ENCODE peak calls at places on chromosomes 13 and 19, in six cellular contexts. B is AG04450; T is activated CD4-positive, CD25-positive, alpha-beta regulatory T cell treated with anti-CD3 and anti-CD28 coated beads, Interleukin-2, amount 50 U/mL, for 16 hours; J is ascending aorta; N is OCI-LY7; M is psoas muscle. U is an unnamed sample.
A peak's percentile ranks its signal among the peaks of the same experiment; 100 is the strongest.

GRCh38 chr19:52734340-52734892 is 428 bp downstream of the ZNF611 start:
- DNase-seq in B (no peak), J (no peak), N (no peak), T (no peak), M (no peak), U (no peak)

GRCh38 chr13:21139374-21139773 is 37.0 kb downstream of the SKA3 start:
- DNase-seq in N (peak; percentile 23), T (no peak), B (no peak), M (no peak), J (no peak), U (no peak)

GRCh38 chr13:94268661-94269060 is 210.8 kb downstream of the DCT start:
- DNase-seq in T (no peak), J (no peak), B (no peak), M (no peak), N (no peak), U (no peak)

GRCh38 chr19:18995804-18996241 is 37.5 kb downstream of the SUGP2 start:
- DNase-seq in T (no peak), M (peak; percentile 35), N (peak; percentile 74), J (no peak), B (peak; percentile 91), U (peak; percentile 91)

GRCh38 chr13:42478531-42479156 is 95.3 kb upstream of the TNFSF11 start:
- DNase-seq in T (no peak), J (no peak), B (no peak), M (no peak), N (peak; percentile 4), U (no peak)

GRCh38 chr19:5882421-5882968 is 12.2 kb upstream of the FUT5 start:
- DNase-seq in T (no peak), N (no peak), J (no peak), B (no peak), M (no peak), U (no peak)

GRCh38 chr19:2625434-2625833 is 77.1 kb downstream of the GNG7 start:
- DNase-seq in B (no peak), M (peak; percentile 42), T (no peak), J (no peak), N (no peak), U (no peak)

GRCh38 chr13:25725104-25725503 is 326.7 kb downstream of the SHISA2 start:
- DNase-seq in M (no peak), B (no peak), T (no peak), J (no peak), N (no peak), U (no peak)

GRCh38 chr19:871446-872265 is 12.2 kb downstream of the CFD start:
- DNase-seq in J (no peak), B (no peak), N (no peak), T (peak; percentile 26), M (no peak), U (no peak)

GRCh38 chr13:42820450-42820849 is 39.1 kb downstream of the FAM216B start:
- DNase-seq in M (no peak), T (no peak), J (no peak), N (no peak), B (no peak), U (no peak)

GRCh38 chr19:48491793-48492123 is 19.9 kb downstream of the LMTK3 start:
- DNase-seq in J (no peak), T (no peak), B (no peak), N (no peak), M (no peak), U (no peak)

GRCh38 chr13:113636266-113636963 is 21.6 kb downstream of the ATP4B start:
- DNase-seq in T (no peak), N (no peak), M (no peak), B (no peak), J (no peak), U (no peak)

GRCh38 chr13:81031996-81032395 is 691.1 kb upstream of the SPRY2 start:
- DNase-seq in M (no peak), N (no peak), J (no peak), T (no peak), B (no peak), U (no peak)

GRCh38 chr19:34096020-34096915 is 76.0 kb upstream of the LSM14A start:
- DNase-seq in N (peak; percentile 68), T (no peak), M (no peak), J (no peak), B (peak; percentile 11), U (peak; percentile 32)

GRCh38 chr13:104008571-104009435 is 942.6 kb upstream of the SLC10A2 start:
- DNase-seq in M (no peak), N (no peak), T (no peak), B (peak; percentile 55), J (no peak), U (no peak)

GRCh38 chr19:18167975-18168645 is 5.5 kb upstream of the IFI30 start:
- DNase-seq in J (no peak), B (no peak), N (peak; percentile 78), M (no peak), T (no peak), U (peak; percentile 100)

GRCh38 chr19:16419671-16420394 is 51.9 kb downstream of the EPS15L1 start:
- DNase-seq in B (no peak), T (no peak), N (no peak), M (no peak), J (peak; percentile 60), U (no peak)

GRCh38 chr13:23673867-23674605 is 103.8 kb downstream of the TNFRSF19 start:
- DNase-seq in B (no peak), J (no peak), T (no peak), N (no peak), M (no peak), U (no peak)

GRCh38 chr13:51589793-51590192 is 5.5 kb downstream of the WDFY2 start:
- DNase-seq in N (no peak), M (no peak), J (no peak), B (no peak), T (no peak), U (no peak)

GRCh38 chr19:44912854-44913253 is 1.6 kb upstream of the APOC1 start:
- DNase-seq in T (no peak), B (no peak), M (peak; percentile 61), J (no peak), N (no peak), U (no peak)

GRCh38 chr13:102236830-102237621 is 164.8 kb downstream of the FGF14 start:
- DNase-seq in J (no peak), T (no peak), B (no peak), N (no peak), M (no peak), U (no peak)

GRCh38 chr13:51801631-51802099 is 2.3 kb downstream of the DHRS12 start:
- DNase-seq in T (no peak), M (peak; percentile 72), B (no peak), J (peak; percentile 89), N (no peak), U (no peak)

GRCh38 chr13:106626473-106626872 is 58.5 kb upstream of the ARGLU1 start:
- DNase-seq in J (no peak), M (no peak), N (no peak), B (no peak), T (no peak), U (no peak)

GRCh38 chr13:113972451-113973217 is 1.2 kb downstream of the C13orf46 start:
- DNase-seq in M (peak; percentile 9), T (no peak), J (no peak), N (no peak), B (no peak), U (no peak)

GRCh38 chr13:95020298-95020987 is 280.8 kb downstream of the ABCC4 start:
- DNase-seq in M (no peak), N (no peak), B (no peak), T (no peak), J (no peak), U (no peak)

GRCh38 chr13:49610176-49610575 is 18.1 kb upstream of the ARL11 start:
- DNase-seq in M (no peak), N (peak; percentile 52), J (no peak), B (no peak), T (no peak), U (no peak)

GRCh38 chr13:111265006-111265700 is 55.3 kb upstream of the TEX29 start:
- DNase-seq in B (no peak), J (no peak), N (no peak), T (no peak), M (no peak), U (no peak)

GRCh38 chr13:44132710-44133109 is 240.9 kb upstream of the SERP2 start:
- DNase-seq in N (no peak), B (no peak), T (no peak), M (peak; percentile 75), J (peak; percentile 93), U (no peak)

GRCh38 chr13:80048030-80048429 is 292.9 kb downstream of the SPRY2 start:
- DNase-seq in T (no peak), N (no peak), B (no peak), M (no peak), J (no peak), U (no peak)

GRCh38 chr13:54029226-54029625 is 1000.6 kb downstream of the OLFM4 start:
- DNase-seq in M (no peak), J (no peak), T (no peak), B (no peak), N (peak; percentile 34), U (no peak)

GRCh38 chr19:55494172-55494761 is 6.0 kb downstream of the SSC5D start:
- DNase-seq in M (peak; percentile 74), N (no peak), J (no peak), B (no peak), T (no peak), U (no peak)

GRCh38 chr13:111590796-111591195 is 270.4 kb downstream of the TEX29 start:
- DNase-seq in N (no peak), J (no peak), B (no peak), M (no peak), T (no peak), U (no peak)

GRCh38 chr19:29605653-29606419 is at the start of gene POP4:
- DNase-seq in M (peak; percentile 98), N (peak; percentile 98), B (peak; percentile 78), T (peak; percentile 99), J (peak; percentile 98), U (peak; percentile 99)

U was measured in 8988T.